ENCODE peak calls at places on chromosome 22, in four cellular contexts. J is neural progenitor cell, D is PC-9, Y is mammary epithelial cell. Z is an unnamed sample.

GRCh38 chr22:41779889-41780505 is 20.5 kb upstream of the CCDC134 start:
- DNase-seq in J (no peak), D (no peak), Y (no peak), Z (no peak)

GRCh38 chr22:36113121-36113520 is 47.4 kb downstream of the APOL3 start:
- DNase-seq in J (no peak), D (no peak), Y (no peak), Z (no peak)

GRCh38 chr22:24474649-24475048 is 20.5 kb upstream of the UPB1 start:
- DNase-seq in J (no peak), D (no peak), Y (no peak), Z (no peak)

GRCh38 chr22:23688571-23688970 is 2.2 kb upstream of the RGL4 start:
- DNase-seq in J (no peak), D (no peak), Y (no peak), Z (no peak)

GRCh38 chr22:20642668-20643179 is 131.2 kb upstream of the SERPIND1 start:
- DNase-seq in J (no peak), D (no peak), Y (no peak), Z (no peak)

GRCh38 chr22:49777569-49778250 is 50.0 kb downstream of the BRD1 start:
- DNase-seq in J (no peak), D (no peak), Y (no peak), Z (no peak)

GRCh38 chr22:45163074-45163416 is 680 bp upstream of the NUP50 start:
- DNase-seq in J (peak), D (peak), Y (peak), Z (peak)

GRCh38 chr22:20867179-20868099 is 8.6 kb downstream of the SNAP29 start:
- DNase-seq in J (no peak), D (no peak), Y (no peak), Z (peak)

GRCh38 chr22:29625090-29625825 is 21.8 kb downstream of the NF2 start:
- DNase-seq in J (peak), D (peak), Y (peak), Z (peak)

GRCh38 chr22:35725521-35725920 is 7.8 kb downstream of the APOL5 start:
- DNase-seq in J (no peak), D (no peak), Y (no peak), Z (no peak)

GRCh38 chr22:46535876-46536558 is 1.4 kb downstream of the CELSR1 start:
- DNase-seq in J (no peak), D (no peak), Y (no peak), Z (no peak)

GRCh38 chr22:46534901-46535630 is 2.4 kb downstream of the CELSR1 start:
- DNase-seq in J (no peak), D (no peak), Y (no peak), Z (no peak)

GRCh38 chr22:46537946-46538815 is 761 bp upstream of the CELSR1 start:
- DNase-seq in J (peak), D (peak), Y (peak), Z (no peak)

GRCh38 chr22:46537221-46537945 is at the start of gene CELSR1:
- DNase-seq in J (peak), D (peak), Y (peak), Z (peak)

DNA sequence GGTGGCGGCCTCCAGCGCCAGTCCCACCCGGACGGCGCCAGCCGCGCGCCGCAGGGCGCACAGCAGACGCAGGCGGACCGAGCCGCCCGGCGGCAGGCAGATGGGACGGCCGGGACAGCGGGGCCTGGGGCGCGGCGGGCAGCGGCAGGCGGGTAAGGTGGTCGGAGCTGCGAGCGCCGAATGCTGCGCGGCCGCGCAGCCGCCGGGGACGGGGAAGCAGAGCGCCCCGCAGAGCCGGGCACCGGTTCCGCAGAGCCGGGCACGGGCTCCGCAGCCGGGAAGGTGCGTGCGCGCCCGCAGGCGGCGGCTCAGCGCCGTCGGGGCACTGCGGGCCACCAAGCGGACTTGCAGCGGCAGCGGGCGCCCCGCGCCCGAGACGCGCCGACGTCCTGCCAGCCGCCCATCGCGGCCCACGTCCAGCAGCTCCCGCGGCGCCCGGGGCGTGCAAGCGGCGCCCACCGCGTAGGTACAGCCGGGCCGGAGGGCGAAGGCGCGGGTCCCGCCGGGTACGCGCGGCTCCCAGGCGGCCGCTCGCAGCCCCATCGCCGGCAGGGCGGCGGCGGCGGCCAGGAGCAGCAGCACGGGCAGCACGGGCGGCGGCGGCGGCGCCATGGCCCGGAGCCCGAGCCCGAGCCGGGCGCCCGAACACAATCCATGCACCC is 730 bp downstream of the CELSR1 start:
- DNase-seq in J (peak), D (peak), Y (no peak), Z (no peak)
- TF ChIP-seq EZH2 in J (no peak), D (no peak), Y (no peak), Z (no peak)

GRCh38 chr22:43274595-43275240 is 68.5 kb downstream of the SCUBE1 start:
- DNase-seq in J (no peak), D (no peak), Y (peak), Z (no peak)
- TF ChIP-seq EZH2 in J (no peak), D (no peak), Y (no peak), Z (no peak)

DNA sequence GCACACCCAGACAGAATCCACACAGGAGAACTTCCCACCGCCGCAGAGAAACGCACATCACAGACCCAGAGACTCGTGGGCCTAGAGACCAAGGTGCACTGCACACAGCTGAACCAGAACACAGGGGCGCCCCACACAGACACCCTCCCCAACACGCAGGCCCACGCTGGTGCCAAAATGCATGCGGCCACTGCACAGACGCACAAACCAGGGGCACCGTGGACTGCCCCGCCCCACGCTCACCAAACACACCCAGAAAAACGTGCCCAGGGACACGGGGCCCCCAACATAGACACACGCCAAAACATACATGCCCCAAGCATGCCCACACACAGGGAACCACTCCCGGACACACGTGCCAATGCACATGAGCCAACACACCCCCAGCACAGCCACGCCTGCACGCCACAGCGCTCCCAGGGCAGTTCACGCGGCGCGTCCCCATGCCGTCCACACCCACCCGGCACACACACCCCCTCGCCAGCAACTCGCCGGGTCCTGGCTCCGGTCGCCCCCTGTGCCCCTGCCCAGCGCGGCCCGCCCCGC is 7.8 kb downstream of the ELFN2 start:
- DNase-seq in J (no peak), D (no peak), Y (no peak), Z (no peak)
- TF ChIP-seq EZH2 in J (no peak), D (no peak), Y (no peak), Z (no peak)

GRCh38 chr22:43409046-43409445 is 2.8 kb upstream of the MPPED1 start:
- DNase-seq in J (no peak), D (no peak), Y (no peak), Z (no peak)

GRCh38 chr22:43411981-43412807 is at the start of gene MPPED1:
- DNase-seq in J (peak), D (no peak), Y (no peak), Z (no peak)

GRCh38 chr22:43409800-43410199 is 2.0 kb upstream of the MPPED1 start:
- DNase-seq in J (no peak), D (no peak), Y (no peak), Z (no peak)

GRCh38 chr22:43412808-43413785 is 1.3 kb downstream of the MPPED1 start:
- DNase-seq in J (peak), D (no peak), Y (no peak), Z (no peak)

GRCh38 chr22:43411040-43411919 is 534 bp upstream of the MPPED1 start:
- DNase-seq in J (peak), D (no peak), Y (no peak), Z (no peak)
- TF ChIP-seq EZH2 in J (peak), D (no peak), Y (no peak), Z (no peak)

GRCh38 chr22:30823015-30823370 is 128.3 kb downstream of the OSBP2 start:
- DNase-seq in J (peak), D (no peak), Y (no peak), Z (peak)

GRCh38 chr22:30824096-30824495 is 129.4 kb downstream of the OSBP2 start:
- DNase-seq in J (no peak), D (no peak), Y (no peak), Z (no peak)

GRCh38 chr22:30821381-30821780 is 126.7 kb downstream of the OSBP2 start:
- DNase-seq in J (no peak), D (no peak), Y (no peak), Z (no peak)

GRCh38 chr22:30821863-30822215 is 127.2 kb downstream of the OSBP2 start:
- DNase-seq in J (no peak), D (peak), Y (no peak), Z (no peak)

GRCh38 chr22:30822216-30823014 is 127.7 kb downstream of the OSBP2 start:
- DNase-seq in J (peak), D (no peak), Y (no peak), Z (peak)
- TF ChIP-seq EZH2 in J (peak), D (no peak), Y (no peak), Z (no peak)

Z was measured in K562.